ENCODE peak calls at places on chromosomes 11 and 22, in eight cellular contexts. N, O, J, T, U, I, V and R are unnamed samples.

GRCh38 chr22:20434773-20435172 is 2.9 kb downstream of the SCARF2 start:
- DNase-seq in N (no peak), O (no peak), J (no peak), T (no peak), U (no peak), I (no peak), V (no peak), R (peak; percentile 50)

GRCh38 chr11:106262852-106263251 is 185.4 kb downstream of the AASDHPPT start:
- DNase-seq in N (no peak), O (no peak), J (no peak), T (no peak), U (no peak), I (no peak), V (peak; percentile 29), R (no peak)

GRCh38 chr11:76321820-76322524 is 59.0 kb downstream of the THAP12 start:
- DNase-seq in N (no peak), O (no peak), J (no peak), T (no peak), U (peak; percentile 44), I (no peak), V (no peak), R (no peak)

GRCh38 chr11:114317738-114318137 is 21.5 kb downstream of the NNMT start:
- DNase-seq in N (no peak), O (peak; percentile 61), J (peak; percentile 54), T (no peak), U (peak; percentile 82), I (no peak), V (peak; percentile 84), R (no peak)

GRCh38 chr11:31922450-31922849 is 111.3 kb upstream of the PAX6 start:
- DNase-seq in N (no peak), O (no peak), J (no peak), T (no peak), U (no peak), I (no peak), V (no peak), R (no peak)

GRCh38 chr11:118957968-118958367 is 1.9 kb downstream of the UPK2 start:
- DNase-seq in N (no peak), O (no peak), J (no peak), T (no peak), U (no peak), I (no peak), V (no peak), R (no peak)

GRCh38 chr11:112961751-112962747 is 829 bp downstream of the NCAM1 start:
- DNase-seq in N (no peak), O (no peak), J (peak; percentile 51), T (no peak), U (peak; percentile 69), I (no peak), V (no peak), R (no peak)

GRCh38 chr11:110251837-110252236 is 44.6 kb downstream of the RDX start:
- DNase-seq in N (peak; percentile 60), O (no peak), J (no peak), T (no peak), U (no peak), I (peak; percentile 13), V (peak; percentile 76), R (no peak)

GRCh38 chr22:33139937-33140336 is 81.8 kb upstream of the SYN3 start:
- DNase-seq in N (no peak), O (no peak), J (no peak), T (no peak), U (no peak), I (no peak), V (no peak), R (no peak)

GRCh38 chr11:92735039-92735438 is 234.4 kb upstream of the MTNR1B start:
- DNase-seq in N (no peak), O (no peak), J (no peak), T (no peak), U (peak; percentile 20), I (no peak), V (no peak), R (no peak)

GRCh38 chr11:119121008-119121810 is at the start of gene HINFP:
- DNase-seq in N (peak; percentile 98), O (peak; percentile 99), J (peak; percentile 100), T (peak; percentile 99), U (peak; percentile 100), I (peak; percentile 99), V (peak; percentile 98), R (peak; percentile 100)

GRCh38 chr11:9787981-9788521 is 124.2 kb downstream of the SWAP70 start:
- DNase-seq in N (peak; percentile 90), O (no peak), J (peak; percentile 50), T (no peak), U (no peak), I (peak; percentile 69), V (peak; percentile 97), R (peak; percentile 73)